ENCODE peak calls at places on chromosomes 2 and 18, in six cellular contexts. One of them, this sample, is unnamed.

GRCh38 chr2:218811382-218811781 is 20.2 kb downstream of the PRKAG3 start:
- DNase-seq in AG04449: no peak
- DNase-seq in kidney: no peak
- DNase-seq in fibroblast of mammary gland: peak; percentile 37
- DNase-seq in neural crest cell: no peak
- DNase-seq in epithelial cell of proximal tubule: no peak
- DNase-seq in this sample: no peak

GRCh38 chr18:14970027-14970426 is 222.1 kb downstream of the ANKRD30B start:
- DNase-seq in epithelial cell of proximal tubule: no peak
- DNase-seq in neural crest cell: no peak
- DNase-seq in fibroblast of mammary gland: peak; percentile 14
- DNase-seq in kidney: no peak
- DNase-seq in AG04449: no peak
- DNase-seq in this sample: no peak

GRCh38 chr2:181685150-181685688 is 4.9 kb upstream of the NEUROD1 start:
- DNase-seq in neural crest cell: no peak
- DNase-seq in epithelial cell of proximal tubule: no peak
- DNase-seq in kidney: peak; percentile 32
- DNase-seq in fibroblast of mammary gland: peak; percentile 13
- DNase-seq in AG04449: no peak
- DNase-seq in this sample: no peak

GRCh38 chr2:17646096-17646554 is 105.6 kb downstream of the VSNL1 start:
- DNase-seq in kidney: no peak
- DNase-seq in neural crest cell: peak; percentile 52
- DNase-seq in AG04449: peak; percentile 41
- DNase-seq in epithelial cell of proximal tubule: peak; percentile 42
- DNase-seq in fibroblast of mammary gland: peak; percentile 88
- DNase-seq in this sample: no peak

GRCh38 chr2:157497603-157498314 is 53.9 kb upstream of the CYTIP start:
- DNase-seq in neural crest cell: no peak
- DNase-seq in epithelial cell of proximal tubule: no peak
- DNase-seq in fibroblast of mammary gland: peak; percentile 50
- DNase-seq in kidney: no peak
- DNase-seq in AG04449: no peak
- DNase-seq in this sample: no peak

GRCh38 chr18:6719098-6719913 is 10.2 kb upstream of the ARHGAP28 start:
- DNase-seq in epithelial cell of proximal tubule: no peak
- DNase-seq in AG04449: no peak
- DNase-seq in neural crest cell: no peak
- DNase-seq in kidney: no peak
- DNase-seq in fibroblast of mammary gland: no peak
- DNase-seq in this sample: no peak

GRCh38 chr2:128628996-128629395 is 310.3 kb upstream of the HS6ST1 start:
- DNase-seq in kidney: no peak
- DNase-seq in AG04449: no peak
- DNase-seq in neural crest cell: no peak
- DNase-seq in epithelial cell of proximal tubule: no peak
- DNase-seq in fibroblast of mammary gland: no peak
- DNase-seq in this sample: no peak

GRCh38 chr2:219416938-219417337 is 1.2 kb upstream of the DES start:
- DNase-seq in neural crest cell: no peak
- DNase-seq in kidney: no peak
- DNase-seq in epithelial cell of proximal tubule: no peak
- DNase-seq in AG04449: no peak
- DNase-seq in fibroblast of mammary gland: no peak
- DNase-seq in this sample: no peak

GRCh38 chr2:236113425-236113824 is 54.8 kb downstream of the GBX2 start:
- DNase-seq in fibroblast of mammary gland: peak; percentile 4
- DNase-seq in AG04449: no peak
- DNase-seq in epithelial cell of proximal tubule: no peak
- DNase-seq in kidney: no peak
- DNase-seq in neural crest cell: no peak
- DNase-seq in this sample: no peak

GRCh38 chr2:185984670-185985069 is 246.1 kb downstream of the FSIP2 start:
- DNase-seq in neural crest cell: no peak
- DNase-seq in epithelial cell of proximal tubule: no peak
- DNase-seq in AG04449: no peak
- DNase-seq in kidney: no peak
- DNase-seq in fibroblast of mammary gland: peak; percentile 8
- DNase-seq in this sample: no peak

GRCh38 chr2:185978634-185979405 is 240.2 kb downstream of the FSIP2 start:
- DNase-seq in AG04449: no peak
- DNase-seq in neural crest cell: no peak
- DNase-seq in fibroblast of mammary gland: peak; percentile 86
- DNase-seq in epithelial cell of proximal tubule: no peak
- DNase-seq in kidney: no peak
- DNase-seq in this sample: no peak

GRCh38 chr2:185980944-185981343 is 242.3 kb downstream of the FSIP2 start:
- DNase-seq in epithelial cell of proximal tubule: no peak
- DNase-seq in AG04449: no peak
- DNase-seq in kidney: no peak
- DNase-seq in neural crest cell: no peak
- DNase-seq in fibroblast of mammary gland: no peak
- DNase-seq in this sample: no peak

GRCh38 chr2:185979546-185980071 is 241.0 kb downstream of the FSIP2 start:
- DNase-seq in AG04449: no peak
- DNase-seq in kidney: no peak
- DNase-seq in epithelial cell of proximal tubule: no peak
- DNase-seq in fibroblast of mammary gland: peak; percentile 72
- DNase-seq in neural crest cell: no peak
- DNase-seq in this sample: no peak
- TF ChIP-seq CTCF in AG04449: no peak
- TF ChIP-seq CTCF in kidney: no peak
- TF ChIP-seq CTCF in epithelial cell of proximal tubule: peak; percentile 25
- TF ChIP-seq CTCF in fibroblast of mammary gland: no peak
- TF ChIP-seq CTCF in neural crest cell: peak; percentile 22
- TF ChIP-seq CTCF in this sample: no peak

GRCh38 chr18:25256439-25256838 is 95.5 kb downstream of the ZNF521 start:
- DNase-seq in neural crest cell: no peak
- DNase-seq in kidney: no peak
- DNase-seq in fibroblast of mammary gland: no peak
- DNase-seq in AG04449: no peak
- DNase-seq in epithelial cell of proximal tubule: no peak
- DNase-seq in this sample: no peak
- TF ChIP-seq CTCF in neural crest cell: no peak
- TF ChIP-seq CTCF in kidney: no peak
- TF ChIP-seq CTCF in fibroblast of mammary gland: no peak
- TF ChIP-seq CTCF in AG04449: no peak
- TF ChIP-seq CTCF in epithelial cell of proximal tubule: no peak
- TF ChIP-seq CTCF in this sample: no peak

DNA sequence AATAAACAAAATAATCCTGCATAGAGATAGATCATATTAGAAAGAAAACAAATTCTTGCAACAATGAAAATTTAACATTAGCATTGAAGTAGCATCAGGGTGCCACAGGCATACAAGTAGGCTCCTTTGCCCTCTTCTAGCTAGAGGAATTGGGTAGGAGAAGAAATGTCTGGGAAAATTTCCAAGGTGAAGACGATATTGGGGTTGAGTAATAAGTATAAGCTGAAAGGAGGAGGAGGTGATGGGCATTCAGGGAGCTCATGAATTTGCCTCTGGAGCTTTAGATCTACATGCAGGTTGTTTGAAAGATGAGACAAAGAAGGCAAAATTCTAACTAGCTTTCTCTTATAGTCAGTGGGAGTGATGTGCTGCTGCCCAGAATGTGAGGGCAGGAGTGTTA is 504.9 kb downstream of the CCDC85A start:
- DNase-seq in epithelial cell of proximal tubule: no peak
- DNase-seq in neural crest cell: no peak
- DNase-seq in AG04449: no peak
- DNase-seq in kidney: no peak
- DNase-seq in fibroblast of mammary gland: peak; percentile 18
- DNase-seq in this sample: no peak
- TF ChIP-seq CTCF in epithelial cell of proximal tubule: no peak
- TF ChIP-seq CTCF in neural crest cell: no peak
- TF ChIP-seq CTCF in AG04449: no peak
- TF ChIP-seq CTCF in kidney: no peak
- TF ChIP-seq CTCF in fibroblast of mammary gland: no peak
- TF ChIP-seq CTCF in this sample: no peak

GRCh38 chr18:54102123-54102522 is 122.3 kb downstream of the MBD2 start:
- DNase-seq in AG04449: no peak
- DNase-seq in epithelial cell of proximal tubule: no peak
- DNase-seq in kidney: no peak
- DNase-seq in fibroblast of mammary gland: no peak
- DNase-seq in neural crest cell: no peak
- DNase-seq in this sample: no peak
- TF ChIP-seq CTCF in AG04449: no peak
- TF ChIP-seq CTCF in epithelial cell of proximal tubule: no peak
- TF ChIP-seq CTCF in kidney: no peak
- TF ChIP-seq CTCF in fibroblast of mammary gland: no peak
- TF ChIP-seq CTCF in neural crest cell: no peak
- TF ChIP-seq CTCF in this sample: no peak

DNA sequence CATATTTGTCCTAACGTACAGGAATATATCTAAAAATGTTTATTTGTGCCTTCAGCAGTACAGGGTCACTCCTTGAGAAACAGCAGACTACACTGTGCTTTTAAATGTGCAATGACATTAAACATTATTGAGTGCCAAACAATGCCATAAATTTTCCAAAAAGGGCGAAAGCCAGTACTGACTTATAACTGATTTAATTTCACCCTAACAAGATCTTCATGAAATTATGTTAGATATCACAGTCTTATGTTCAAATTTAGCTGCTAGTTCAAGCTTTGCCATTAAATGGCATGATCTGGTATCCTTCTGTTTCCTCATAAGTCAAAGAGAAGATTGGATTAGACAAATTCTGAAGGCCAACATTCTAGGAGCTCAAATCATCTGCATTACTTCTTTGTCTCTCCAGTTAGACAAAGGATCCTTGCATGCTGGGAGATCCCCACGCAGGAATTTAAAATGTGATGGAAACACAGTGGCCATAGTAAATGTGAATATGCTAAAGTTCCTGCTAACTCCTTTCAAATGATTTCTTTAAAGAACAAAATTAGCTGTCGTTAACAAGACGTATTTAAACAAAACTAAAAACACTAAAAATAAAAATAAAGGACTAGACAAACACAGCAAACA is 129.3 kb upstream of the STON1 start:
- DNase-seq in epithelial cell of proximal tubule: no peak
- DNase-seq in AG04449: no peak
- DNase-seq in neural crest cell: no peak
- DNase-seq in kidney: no peak
- DNase-seq in fibroblast of mammary gland: no peak
- DNase-seq in this sample: no peak
- TF ChIP-seq CTCF in epithelial cell of proximal tubule: no peak
- TF ChIP-seq CTCF in AG04449: no peak
- TF ChIP-seq CTCF in neural crest cell: no peak
- TF ChIP-seq CTCF in kidney: no peak
- TF ChIP-seq CTCF in fibroblast of mammary gland: no peak
- TF ChIP-seq CTCF in this sample: no peak

DNA sequence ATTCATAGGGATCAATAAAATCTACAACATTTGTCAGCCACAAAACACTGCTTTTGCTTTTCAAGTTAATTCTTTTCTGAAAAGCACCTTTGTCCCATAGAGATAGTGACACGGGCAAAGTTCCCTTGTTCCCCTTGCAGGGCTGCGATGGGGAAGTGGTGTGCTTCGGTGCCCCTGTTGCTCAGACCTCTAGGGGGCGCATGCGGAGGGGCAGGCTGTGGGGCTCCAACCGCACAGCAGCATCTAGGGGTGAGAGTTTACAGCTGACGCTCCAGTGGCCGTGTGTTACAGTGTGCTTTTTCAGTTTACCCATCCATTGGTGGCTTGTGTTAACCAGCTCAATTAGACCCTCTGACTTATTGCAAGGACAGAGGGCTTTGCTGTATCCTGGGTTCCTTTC is 1432.2 kb upstream of the ACVR2A start:
- DNase-seq in fibroblast of mammary gland: no peak
- DNase-seq in neural crest cell: no peak
- DNase-seq in epithelial cell of proximal tubule: no peak
- DNase-seq in AG04449: no peak
- DNase-seq in kidney: no peak
- DNase-seq in this sample: no peak
- TF ChIP-seq CTCF in fibroblast of mammary gland: no peak
- TF ChIP-seq CTCF in neural crest cell: no peak
- TF ChIP-seq CTCF in epithelial cell of proximal tubule: peak; percentile 24
- TF ChIP-seq CTCF in AG04449: no peak
- TF ChIP-seq CTCF in kidney: no peak
- TF ChIP-seq CTCF in this sample: no peak